ENCODE peak calls at places on chromosomes 6 and 20, in ten cellular contexts. One of them, this sample, is unnamed.

GRCh38 chr20:35055445-35056276 is 36.9 kb downstream of the TRPC4AP start:
- DNase-seq in AG20443: peak
- DNase-seq in stimulated activated CD8-positive, alpha-beta memory T cell treated with anti-CD3 and anti-CD28 coated beads, Interleukin-4, amount 100 ng/mL, for 1 hour: no peak
- DNase-seq in right lobe of liver: no peak
- DNase-seq in WTC11: no peak
- DNase-seq in astrocyte of the cerebellum: peak
- DNase-seq in DMS53: no peak
- DNase-seq in sciatic nerve: no peak
- DNase-seq in endothelial cell: no peak
- DNase-seq in non-pigmented ciliary epithelial cell: no peak
- DNase-seq in this sample: no peak

GRCh38 chr6:134161036-134161435 is 108.6 kb upstream of the SLC2A12 start:
- DNase-seq in stimulated activated CD8-positive, alpha-beta memory T cell treated with anti-CD3 and anti-CD28 coated beads, Interleukin-4, amount 100 ng/mL, for 1 hour: no peak
- DNase-seq in WTC11: no peak
- DNase-seq in astrocyte of the cerebellum: no peak
- DNase-seq in AG20443: no peak
- DNase-seq in sciatic nerve: no peak
- DNase-seq in non-pigmented ciliary epithelial cell: no peak
- DNase-seq in right lobe of liver: no peak
- DNase-seq in DMS53: no peak
- DNase-seq in endothelial cell: no peak
- DNase-seq in this sample: no peak

GRCh38 chr6:125114248-125114858 is 39.2 kb upstream of the TPD52L1 start:
- DNase-seq in stimulated activated CD8-positive, alpha-beta memory T cell treated with anti-CD3 and anti-CD28 coated beads, Interleukin-4, amount 100 ng/mL, for 1 hour: no peak
- DNase-seq in DMS53: peak
- DNase-seq in non-pigmented ciliary epithelial cell: no peak
- DNase-seq in astrocyte of the cerebellum: peak
- DNase-seq in right lobe of liver: no peak
- DNase-seq in WTC11: peak
- DNase-seq in AG20443: peak
- DNase-seq in sciatic nerve: peak
- DNase-seq in endothelial cell: peak
- DNase-seq in this sample: no peak

GRCh38 chr6:116015560-116015959 is 45.1 kb downstream of the FRK start:
- DNase-seq in astrocyte of the cerebellum: no peak
- DNase-seq in right lobe of liver: no peak
- DNase-seq in non-pigmented ciliary epithelial cell: no peak
- DNase-seq in sciatic nerve: no peak
- DNase-seq in endothelial cell: no peak
- DNase-seq in AG20443: no peak
- DNase-seq in WTC11: no peak
- DNase-seq in stimulated activated CD8-positive, alpha-beta memory T cell treated with anti-CD3 and anti-CD28 coated beads, Interleukin-4, amount 100 ng/mL, for 1 hour: no peak
- DNase-seq in DMS53: no peak
- DNase-seq in this sample: no peak

GRCh38 chr6:29905286-29905685 is 37.0 kb upstream of the HLA-A start:
- DNase-seq in DMS53: no peak
- DNase-seq in WTC11: no peak
- DNase-seq in right lobe of liver: no peak
- DNase-seq in astrocyte of the cerebellum: no peak
- DNase-seq in sciatic nerve: no peak
- DNase-seq in non-pigmented ciliary epithelial cell: no peak
- DNase-seq in endothelial cell: no peak
- DNase-seq in stimulated activated CD8-positive, alpha-beta memory T cell treated with anti-CD3 and anti-CD28 coated beads, Interleukin-4, amount 100 ng/mL, for 1 hour: no peak
- DNase-seq in AG20443: no peak
- DNase-seq in this sample: peak

GRCh38 chr6:76451926-76452709 is 379.7 kb upstream of the IMPG1 start:
- DNase-seq in WTC11: no peak
- DNase-seq in non-pigmented ciliary epithelial cell: no peak
- DNase-seq in DMS53: no peak
- DNase-seq in endothelial cell: no peak
- DNase-seq in astrocyte of the cerebellum: no peak
- DNase-seq in stimulated activated CD8-positive, alpha-beta memory T cell treated with anti-CD3 and anti-CD28 coated beads, Interleukin-4, amount 100 ng/mL, for 1 hour: no peak
- DNase-seq in AG20443: no peak
- DNase-seq in right lobe of liver: no peak
- DNase-seq in sciatic nerve: no peak
- DNase-seq in this sample: no peak

GRCh38 chr6:95547043-95547442 is 30.3 kb upstream of the MANEA start:
- DNase-seq in sciatic nerve: no peak
- DNase-seq in astrocyte of the cerebellum: no peak
- DNase-seq in endothelial cell: no peak
- DNase-seq in WTC11: no peak
- DNase-seq in DMS53: no peak
- DNase-seq in stimulated activated CD8-positive, alpha-beta memory T cell treated with anti-CD3 and anti-CD28 coated beads, Interleukin-4, amount 100 ng/mL, for 1 hour: no peak
- DNase-seq in non-pigmented ciliary epithelial cell: no peak
- DNase-seq in AG20443: no peak
- DNase-seq in right lobe of liver: no peak
- DNase-seq in this sample: no peak

GRCh38 chr6:53984581-53984980 is 126.7 kb upstream of the MLIP start:
- DNase-seq in sciatic nerve: no peak
- DNase-seq in non-pigmented ciliary epithelial cell: no peak
- DNase-seq in stimulated activated CD8-positive, alpha-beta memory T cell treated with anti-CD3 and anti-CD28 coated beads, Interleukin-4, amount 100 ng/mL, for 1 hour: no peak
- DNase-seq in endothelial cell: no peak
- DNase-seq in right lobe of liver: no peak
- DNase-seq in WTC11: no peak
- DNase-seq in astrocyte of the cerebellum: no peak
- DNase-seq in AG20443: no peak
- DNase-seq in DMS53: no peak
- DNase-seq in this sample: no peak

GRCh38 chr6:145276746-145277145 is 458.6 kb downstream of the EPM2A start:
- DNase-seq in stimulated activated CD8-positive, alpha-beta memory T cell treated with anti-CD3 and anti-CD28 coated beads, Interleukin-4, amount 100 ng/mL, for 1 hour: no peak
- DNase-seq in AG20443: peak
- DNase-seq in non-pigmented ciliary epithelial cell: no peak
- DNase-seq in astrocyte of the cerebellum: no peak
- DNase-seq in sciatic nerve: no peak
- DNase-seq in DMS53: no peak
- DNase-seq in WTC11: no peak
- DNase-seq in endothelial cell: no peak
- DNase-seq in right lobe of liver: no peak
- DNase-seq in this sample: no peak

GRCh38 chr20:62752671-62753501 is 43.4 kb upstream of the MRGBP start:
- DNase-seq in AG20443: no peak
- DNase-seq in stimulated activated CD8-positive, alpha-beta memory T cell treated with anti-CD3 and anti-CD28 coated beads, Interleukin-4, amount 100 ng/mL, for 1 hour: no peak
- DNase-seq in endothelial cell: no peak
- DNase-seq in right lobe of liver: peak
- DNase-seq in non-pigmented ciliary epithelial cell: no peak
- DNase-seq in WTC11: no peak
- DNase-seq in DMS53: no peak
- DNase-seq in sciatic nerve: no peak
- DNase-seq in astrocyte of the cerebellum: no peak
- DNase-seq in this sample: no peak

GRCh38 chr6:36755435-36756348 is 58.1 kb downstream of the RAB44 start:
- DNase-seq in endothelial cell: no peak
- DNase-seq in DMS53: no peak
- DNase-seq in sciatic nerve: no peak
- DNase-seq in astrocyte of the cerebellum: no peak
- DNase-seq in stimulated activated CD8-positive, alpha-beta memory T cell treated with anti-CD3 and anti-CD28 coated beads, Interleukin-4, amount 100 ng/mL, for 1 hour: no peak
- DNase-seq in non-pigmented ciliary epithelial cell: no peak
- DNase-seq in right lobe of liver: no peak
- DNase-seq in WTC11: no peak
- DNase-seq in AG20443: no peak
- DNase-seq in this sample: no peak

GRCh38 chr6:124963416-124964083 is 1.3 kb downstream of the RNF217 start:
- DNase-seq in AG20443: peak
- DNase-seq in DMS53: peak
- DNase-seq in astrocyte of the cerebellum: no peak
- DNase-seq in right lobe of liver: no peak
- DNase-seq in non-pigmented ciliary epithelial cell: no peak
- DNase-seq in sciatic nerve: no peak
- DNase-seq in endothelial cell: no peak
- DNase-seq in WTC11: no peak
- DNase-seq in stimulated activated CD8-positive, alpha-beta memory T cell treated with anti-CD3 and anti-CD28 coated beads, Interleukin-4, amount 100 ng/mL, for 1 hour: no peak
- DNase-seq in this sample: no peak

GRCh38 chr6:137705166-137706064 is 161.6 kb upstream of the TNFAIP3 start:
- DNase-seq in WTC11: peak
- DNase-seq in DMS53: peak
- DNase-seq in stimulated activated CD8-positive, alpha-beta memory T cell treated with anti-CD3 and anti-CD28 coated beads, Interleukin-4, amount 100 ng/mL, for 1 hour: no peak
- DNase-seq in astrocyte of the cerebellum: peak
- DNase-seq in endothelial cell: peak
- DNase-seq in sciatic nerve: peak
- DNase-seq in non-pigmented ciliary epithelial cell: no peak
- DNase-seq in right lobe of liver: peak
- DNase-seq in AG20443: peak
- DNase-seq in this sample: no peak

GRCh38 chr6:36659271-36659670 is 19.2 kb upstream of the CDKN1A start:
- DNase-seq in stimulated activated CD8-positive, alpha-beta memory T cell treated with anti-CD3 and anti-CD28 coated beads, Interleukin-4, amount 100 ng/mL, for 1 hour: no peak
- DNase-seq in right lobe of liver: no peak
- DNase-seq in non-pigmented ciliary epithelial cell: no peak
- DNase-seq in WTC11: no peak
- DNase-seq in DMS53: no peak
- DNase-seq in sciatic nerve: no peak
- DNase-seq in AG20443: peak
- DNase-seq in astrocyte of the cerebellum: peak
- DNase-seq in endothelial cell: no peak
- DNase-seq in this sample: no peak

GRCh38 chr6:108170607-108171290 is 4.9 kb downstream of the NR2E1 start:
- DNase-seq in right lobe of liver: no peak
- DNase-seq in non-pigmented ciliary epithelial cell: no peak
- DNase-seq in DMS53: no peak
- DNase-seq in sciatic nerve: no peak
- DNase-seq in endothelial cell: no peak
- DNase-seq in AG20443: no peak
- DNase-seq in astrocyte of the cerebellum: no peak
- DNase-seq in WTC11: no peak
- DNase-seq in stimulated activated CD8-positive, alpha-beta memory T cell treated with anti-CD3 and anti-CD28 coated beads, Interleukin-4, amount 100 ng/mL, for 1 hour: no peak
- DNase-seq in this sample: peak

GRCh38 chr6:47103931-47104330 is 61.8 kb upstream of the ADGRF1 start:
- DNase-seq in sciatic nerve: no peak
- DNase-seq in stimulated activated CD8-positive, alpha-beta memory T cell treated with anti-CD3 and anti-CD28 coated beads, Interleukin-4, amount 100 ng/mL, for 1 hour: no peak
- DNase-seq in non-pigmented ciliary epithelial cell: no peak
- DNase-seq in endothelial cell: no peak
- DNase-seq in astrocyte of the cerebellum: no peak
- DNase-seq in WTC11: no peak
- DNase-seq in AG20443: peak
- DNase-seq in right lobe of liver: no peak
- DNase-seq in DMS53: no peak
- DNase-seq in this sample: no peak

GRCh38 chr20:33753763-33754162 is 22.0 kb downstream of the ZNF341 start:
- DNase-seq in right lobe of liver: no peak
- DNase-seq in astrocyte of the cerebellum: no peak
- DNase-seq in endothelial cell: no peak
- DNase-seq in stimulated activated CD8-positive, alpha-beta memory T cell treated with anti-CD3 and anti-CD28 coated beads, Interleukin-4, amount 100 ng/mL, for 1 hour: no peak
- DNase-seq in non-pigmented ciliary epithelial cell: no peak
- DNase-seq in sciatic nerve: no peak
- DNase-seq in WTC11: no peak
- DNase-seq in AG20443: peak
- DNase-seq in DMS53: peak
- DNase-seq in this sample: no peak

GRCh38 chr6:37972994-37973757 is 153.6 kb downstream of the ZFAND3 start:
- DNase-seq in stimulated activated CD8-positive, alpha-beta memory T cell treated with anti-CD3 and anti-CD28 coated beads, Interleukin-4, amount 100 ng/mL, for 1 hour: no peak
- DNase-seq in astrocyte of the cerebellum: no peak
- DNase-seq in endothelial cell: no peak
- DNase-seq in sciatic nerve: no peak
- DNase-seq in AG20443: no peak
- DNase-seq in right lobe of liver: no peak
- DNase-seq in WTC11: no peak
- DNase-seq in non-pigmented ciliary epithelial cell: no peak
- DNase-seq in DMS53: no peak
- DNase-seq in this sample: no peak

GRCh38 chr6:11700118-11700718 is 78.4 kb downstream of the ADTRP start:
- DNase-seq in sciatic nerve: no peak
- DNase-seq in AG20443: peak
- DNase-seq in endothelial cell: no peak
- DNase-seq in DMS53: peak
- DNase-seq in astrocyte of the cerebellum: peak
- DNase-seq in stimulated activated CD8-positive, alpha-beta memory T cell treated with anti-CD3 and anti-CD28 coated beads, Interleukin-4, amount 100 ng/mL, for 1 hour: no peak
- DNase-seq in non-pigmented ciliary epithelial cell: no peak
- DNase-seq in right lobe of liver: no peak
- DNase-seq in WTC11: no peak
- DNase-seq in this sample: no peak

GRCh38 chr6:30818426-30818841 is 65.9 kb upstream of the DDR1 start:
- DNase-seq in non-pigmented ciliary epithelial cell: peak
- DNase-seq in right lobe of liver: no peak
- DNase-seq in endothelial cell: no peak
- DNase-seq in WTC11: no peak
- DNase-seq in AG20443: peak
- DNase-seq in sciatic nerve: no peak
- DNase-seq in stimulated activated CD8-positive, alpha-beta memory T cell treated with anti-CD3 and anti-CD28 coated beads, Interleukin-4, amount 100 ng/mL, for 1 hour: no peak
- DNase-seq in DMS53: peak
- DNase-seq in astrocyte of the cerebellum: no peak
- DNase-seq in this sample: no peak

GRCh38 chr6:159077123-159077522 is 32.3 kb upstream of the TAGAP start:
- DNase-seq in endothelial cell: no peak
- DNase-seq in DMS53: no peak
- DNase-seq in astrocyte of the cerebellum: no peak
- DNase-seq in right lobe of liver: no peak
- DNase-seq in non-pigmented ciliary epithelial cell: no peak
- DNase-seq in sciatic nerve: no peak
- DNase-seq in WTC11: no peak
- DNase-seq in AG20443: no peak
- DNase-seq in stimulated activated CD8-positive, alpha-beta memory T cell treated with anti-CD3 and anti-CD28 coated beads, Interleukin-4, amount 100 ng/mL, for 1 hour: no peak
- DNase-seq in this sample: peak

GRCh38 chr6:133360194-133360593 is 119.0 kb downstream of the EYA4 start:
- DNase-seq in sciatic nerve: no peak
- DNase-seq in right lobe of liver: no peak
- DNase-seq in astrocyte of the cerebellum: no peak
- DNase-seq in WTC11: no peak
- DNase-seq in endothelial cell: no peak
- DNase-seq in stimulated activated CD8-positive, alpha-beta memory T cell treated with anti-CD3 and anti-CD28 coated beads, Interleukin-4, amount 100 ng/mL, for 1 hour: no peak
- DNase-seq in DMS53: no peak
- DNase-seq in non-pigmented ciliary epithelial cell: no peak
- DNase-seq in AG20443: no peak
- DNase-seq in this sample: no peak

GRCh38 chr6:134480593-134480992 is 162.7 kb upstream of the SGK1 start:
- DNase-seq in sciatic nerve: no peak
- DNase-seq in stimulated activated CD8-positive, alpha-beta memory T cell treated with anti-CD3 and anti-CD28 coated beads, Interleukin-4, amount 100 ng/mL, for 1 hour: no peak
- DNase-seq in AG20443: peak
- DNase-seq in right lobe of liver: no peak
- DNase-seq in endothelial cell: no peak
- DNase-seq in astrocyte of the cerebellum: peak
- DNase-seq in non-pigmented ciliary epithelial cell: no peak
- DNase-seq in WTC11: no peak
- DNase-seq in DMS53: no peak
- DNase-seq in this sample: no peak

GRCh38 chr6:168229368-168229752 is 90.2 kb downstream of the DACT2 start:
- DNase-seq in stimulated activated CD8-positive, alpha-beta memory T cell treated with anti-CD3 and anti-CD28 coated beads, Interleukin-4, amount 100 ng/mL, for 1 hour: no peak
- DNase-seq in WTC11: no peak
- DNase-seq in AG20443: no peak
- DNase-seq in right lobe of liver: no peak
- DNase-seq in DMS53: no peak
- DNase-seq in endothelial cell: no peak
- DNase-seq in astrocyte of the cerebellum: no peak
- DNase-seq in sciatic nerve: no peak
- DNase-seq in non-pigmented ciliary epithelial cell: no peak
- DNase-seq in this sample: no peak

GRCh38 chr6:29748391-29749352 is 25.4 kb downstream of the HLA-F start:
- DNase-seq in right lobe of liver: peak
- DNase-seq in sciatic nerve: peak
- DNase-seq in endothelial cell: peak
- DNase-seq in DMS53: peak
- DNase-seq in stimulated activated CD8-positive, alpha-beta memory T cell treated with anti-CD3 and anti-CD28 coated beads, Interleukin-4, amount 100 ng/mL, for 1 hour: peak
- DNase-seq in astrocyte of the cerebellum: peak
- DNase-seq in AG20443: peak
- DNase-seq in WTC11: peak
- DNase-seq in non-pigmented ciliary epithelial cell: no peak
- DNase-seq in this sample: peak

GRCh38 chr6:2744206-2744771 is 6.4 kb downstream of the MYLK4 start:
- DNase-seq in non-pigmented ciliary epithelial cell: no peak
- DNase-seq in sciatic nerve: no peak
- DNase-seq in right lobe of liver: peak
- DNase-seq in WTC11: no peak
- DNase-seq in AG20443: no peak
- DNase-seq in endothelial cell: no peak
- DNase-seq in astrocyte of the cerebellum: no peak
- DNase-seq in DMS53: peak
- DNase-seq in stimulated activated CD8-positive, alpha-beta memory T cell treated with anti-CD3 and anti-CD28 coated beads, Interleukin-4, amount 100 ng/mL, for 1 hour: no peak
- DNase-seq in this sample: no peak

GRCh38 chr6:56026461-56027180 is 151.2 kb upstream of the BMP5 start:
- DNase-seq in AG20443: no peak
- DNase-seq in stimulated activated CD8-positive, alpha-beta memory T cell treated with anti-CD3 and anti-CD28 coated beads, Interleukin-4, amount 100 ng/mL, for 1 hour: no peak
- DNase-seq in sciatic nerve: no peak
- DNase-seq in WTC11: no peak
- DNase-seq in endothelial cell: no peak
- DNase-seq in right lobe of liver: no peak
- DNase-seq in non-pigmented ciliary epithelial cell: no peak
- DNase-seq in DMS53: peak
- DNase-seq in astrocyte of the cerebellum: no peak
- DNase-seq in this sample: no peak

This sample was measured in osteocyte.